ENCODE peak calls at places on chromosomes 4 and X, in eight cellular contexts. S is heart left ventricle, V is tibial nerve, O is stomach, J is vagina, X is suprapubic skin, A is HepG2, Y is thyroid gland. H is an unnamed sample.

GRCh38 chr4:159341486-159341885 is 238.6 kb downstream of the RAPGEF2 start:
- DNase-seq in J (no peak), S (no peak), Y (no peak), A (peak), O (no peak), X (no peak), V (no peak), H (no peak)

GRCh38 chr4:7573692-7574091 is 139.0 kb upstream of the PSAPL1 start:
- DNase-seq in O (no peak), A (no peak), Y (no peak), X (no peak), J (no peak), V (no peak), S (no peak), H (no peak)

GRCh38 chr4:177047851-177048174 is 255.1 kb upstream of the VEGFC start:
- DNase-seq in V (no peak), J (no peak), Y (no peak), O (no peak), A (no peak), S (no peak), X (no peak), H (no peak)

GRCh38 chr4:24910504-24910903 is 2.3 kb downstream of the CCDC149 start:
- DNase-seq in Y (no peak), S (no peak), V (no peak), A (no peak), J (no peak), O (no peak), X (no peak), H (no peak)

GRCh38 chrX:149909324-149910177 is 19.8 kb upstream of the HSFX4 start:
- DNase-seq in O (no peak), J (no peak), S (no peak), Y (no peak), V (no peak), A (no peak), X (no peak), H (no peak)

GRCh38 chr4:169114341-169114974 is 104.4 kb upstream of the CBR4 start:
- DNase-seq in Y (no peak), A (no peak), V (no peak), X (no peak), J (no peak), O (no peak), S (no peak), H (no peak)

GRCh38 chr4:22179124-22179874 is 230.7 kb upstream of the KCNIP4 start:
- DNase-seq in S (no peak), A (no peak), O (no peak), J (no peak), X (no peak), Y (no peak), V (no peak), H (no peak)

GRCh38 chr4:118340109-118340508 is 12.7 kb downstream of the PRSS12 start:
- DNase-seq in V (no peak), O (no peak), A (no peak), Y (no peak), J (no peak), X (no peak), S (no peak), H (no peak)

GRCh38 chr4:55736605-55737183 is 82.9 kb upstream of the EXOC1L start:
- DNase-seq in O (no peak), Y (no peak), J (no peak), X (no peak), A (no peak), V (no peak), S (no peak), H (no peak)

GRCh38 chr4:38177792-38178665 is 217.8 kb downstream of the PTTG2 start:
- DNase-seq in Y (peak), X (peak), V (peak), A (no peak), J (no peak), S (peak), O (peak), H (peak)

GRCh38 chr4:8763966-8764901 is 107.4 kb downstream of the HMX1 start:
- DNase-seq in O (no peak), A (no peak), V (no peak), J (no peak), Y (no peak), S (no peak), X (peak), H (no peak)

GRCh38 chr4:123505457-123506310 is 109.1 kb downstream of the SPRY1 start:
- DNase-seq in X (peak), V (no peak), S (peak), O (peak), Y (peak), A (peak), J (no peak), H (no peak)

GRCh38 chr4:23456864-23457263 is 433.0 kb downstream of the PPARGC1A start:
- DNase-seq in J (no peak), S (no peak), X (no peak), O (no peak), A (no peak), V (no peak), Y (no peak), H (no peak)

GRCh38 chr4:8198906-8199593 is at the start of gene SH3TC1:
- DNase-seq in O (peak), A (peak), S (peak), Y (peak), J (no peak), X (peak), V (peak), H (peak)

GRCh38 chr4:2929469-2929868 is 33.7 kb downstream of the NOP14 start:
- DNase-seq in J (no peak), Y (no peak), S (no peak), O (peak), A (no peak), V (no peak), X (peak), H (peak)

GRCh38 chr4:165192500-165192898 is 14.9 kb upstream of the KLHL2 start:
- DNase-seq in J (no peak), V (no peak), S (no peak), O (no peak), Y (no peak), A (no peak), X (no peak), H (no peak)

GRCh38 chrX:129771266-129771995 is 8.3 kb upstream of the SASH3 start:
- DNase-seq in X (no peak), S (no peak), O (no peak), V (no peak), Y (no peak), A (no peak), J (no peak), H (no peak)

GRCh38 chr4:48254381-48255072 is 15.1 kb downstream of the TEC start:
- DNase-seq in A (no peak), X (no peak), V (no peak), Y (peak), S (peak), J (no peak), O (peak), H (no peak)

GRCh38 chrX:49214996-49215526 is 15.1 kb upstream of the SYP start:
- DNase-seq in V (no peak), Y (no peak), O (no peak), S (no peak), X (no peak), J (no peak), A (no peak), H (no peak)

GRCh38 chr4:148344382-148344781 is 97.8 kb downstream of the NR3C2 start:
- DNase-seq in V (no peak), X (no peak), A (no peak), J (no peak), O (peak), S (peak), Y (peak), H (no peak)

GRCh38 chrX:74015379-74016019 is 288.5 kb upstream of the ZCCHC13 start:
- DNase-seq in J (no peak), Y (peak), A (peak), X (no peak), V (peak), S (peak), O (peak), H (peak)
- TF ChIP-seq CTCF in J (peak), Y (peak), A (peak), X (peak), V (peak), S (peak), O (peak), H (no peak)

GRCh38 chr4:132346016-132346415 is 803.1 kb upstream of the PCDH10 start:
- DNase-seq in Y (no peak), X (no peak), A (no peak), S (no peak), J (no peak), O (no peak), V (no peak), H (no peak)

GRCh38 chr4:132344924-132345828 is 803.9 kb upstream of the PCDH10 start:
- DNase-seq in Y (no peak), J (no peak), S (no peak), V (no peak), O (no peak), X (no peak), A (no peak), H (no peak)
- TF ChIP-seq POLR2A in Y (no peak), J (no peak), S (no peak), V (no peak), O (no peak), X (no peak), A (no peak), H (no peak)

GRCh38 chrX:101410461-101410860 is 2.4 kb downstream of the HNRNPH2 start:
- DNase-seq in A (no peak), X (no peak), V (no peak), S (no peak), Y (no peak), O (no peak), J (no peak), H (no peak)
- H3K4me3 ChIP-seq in A (peak), X (no peak), V (no peak), S (no peak), Y (no peak), O (no peak), J (no peak), H (no peak)

GRCh38 chr4:680091-680490 is 5.7 kb downstream of the MYL5 start:
- DNase-seq in J (no peak), S (no peak), O (no peak), V (no peak), X (no peak), Y (no peak), A (no peak), H (no peak)
- TF ChIP-seq CTCF in J (no peak), S (no peak), O (no peak), V (no peak), X (no peak), Y (no peak), A (no peak), H (no peak)

GRCh38 chrX:106611323-106611681 is 476 bp upstream of the RADX start:
- DNase-seq in S (no peak), J (no peak), Y (no peak), V (no peak), A (no peak), O (no peak), X (no peak), H (no peak)

GRCh38 chrX:106612403-106612789 is 618 bp downstream of the RADX start:
- DNase-seq in V (no peak), J (no peak), Y (peak), S (no peak), O (no peak), X (no peak), A (peak), H (no peak)

GRCh38 chrX:106615041-106615440 is 3.3 kb downstream of the RADX start:
- DNase-seq in A (no peak), O (no peak), X (no peak), J (no peak), V (no peak), Y (no peak), S (no peak), H (no peak)

GRCh38 chrX:106613277-106613676 is 1.5 kb downstream of the RADX start:
- DNase-seq in Y (no peak), S (no peak), X (no peak), A (no peak), V (no peak), J (no peak), O (no peak), H (no peak)

GRCh38 chrX:106611682-106612402 is at the start of gene RADX:
- DNase-seq in A (peak), O (peak), Y (peak), J (no peak), X (peak), V (peak), S (peak), H (peak)
- TF ChIP-seq POLR2A in A (no peak), O (no peak), Y (no peak), J (peak), X (peak), V (peak), S (no peak), H (no peak)

GRCh38 chr4:139606600-139607301 is 50.7 kb upstream of the SETD7 start:
- DNase-seq in J (no peak), S (no peak), X (no peak), Y (no peak), A (no peak), O (no peak), V (no peak), H (no peak)
- H3K4me3 ChIP-seq in J (peak), S (peak), X (peak), Y (no peak), A (no peak), O (no peak), V (peak), H (no peak)

DNA sequence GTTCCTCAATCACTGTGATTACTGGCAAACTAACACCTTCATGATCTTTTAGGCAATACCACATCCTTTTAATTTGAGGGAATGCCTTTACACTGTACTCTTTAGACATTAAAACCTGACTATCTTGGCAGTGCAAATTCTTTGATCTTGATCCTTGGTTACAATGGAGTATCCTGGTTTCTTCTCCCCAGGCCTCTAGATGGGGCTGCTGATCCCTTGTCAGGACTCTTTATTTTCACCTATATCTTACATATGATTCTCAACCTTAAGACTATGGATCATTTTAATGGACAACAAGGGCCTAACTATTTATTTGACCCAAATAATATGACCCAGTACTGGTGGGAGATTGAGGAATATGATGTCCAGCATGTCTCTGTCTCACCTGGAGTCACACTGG is 1005.5 kb upstream of the INTU start:
- DNase-seq in A (no peak), Y (no peak), J (no peak), X (no peak), S (no peak), O (no peak), V (no peak), H (no peak)
- TF ChIP-seq CTCF in A (no peak), Y (no peak), J (no peak), X (no peak), S (peak), O (no peak), V (no peak), H (no peak)

DNA sequence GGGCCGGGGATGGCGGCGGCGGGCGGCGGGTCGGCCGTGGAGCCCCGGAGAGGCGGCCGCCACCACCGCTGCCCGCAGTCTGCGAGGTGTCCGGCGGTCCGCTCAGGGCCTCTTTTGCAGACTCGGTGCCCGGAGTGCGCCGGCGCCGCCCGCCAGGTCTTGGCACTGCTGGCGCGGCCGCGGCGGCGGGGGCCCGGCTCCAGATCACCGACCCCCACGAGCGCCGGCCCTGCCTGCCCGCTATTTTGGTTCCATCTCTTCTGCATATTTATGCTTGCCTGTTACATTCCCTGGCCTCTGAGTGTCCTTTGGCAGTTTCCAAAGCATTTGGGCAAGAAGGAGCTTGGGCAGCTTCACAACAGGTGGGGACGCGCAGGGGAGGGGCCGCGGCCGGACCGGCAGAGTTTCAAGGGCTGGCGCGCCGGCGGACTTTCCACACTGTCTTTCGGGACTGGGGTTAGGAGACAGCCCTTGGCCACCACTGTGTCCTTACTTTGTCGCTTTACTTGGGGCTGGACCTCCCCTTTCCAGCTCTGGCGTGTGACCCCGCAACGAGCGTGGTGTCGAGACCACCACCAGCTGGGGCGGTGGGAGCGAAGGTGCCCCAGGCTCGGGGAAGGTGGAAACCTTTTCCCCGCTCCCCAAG is 668 bp upstream of the TAPT1 start:
- DNase-seq in O (peak), S (peak), V (peak), J (no peak), A (peak), Y (peak), X (peak), H (peak)
- TF ChIP-seq POLR2A in O (no peak), S (peak), V (no peak), J (no peak), A (peak), Y (no peak), X (no peak), H (no peak)

DNA sequence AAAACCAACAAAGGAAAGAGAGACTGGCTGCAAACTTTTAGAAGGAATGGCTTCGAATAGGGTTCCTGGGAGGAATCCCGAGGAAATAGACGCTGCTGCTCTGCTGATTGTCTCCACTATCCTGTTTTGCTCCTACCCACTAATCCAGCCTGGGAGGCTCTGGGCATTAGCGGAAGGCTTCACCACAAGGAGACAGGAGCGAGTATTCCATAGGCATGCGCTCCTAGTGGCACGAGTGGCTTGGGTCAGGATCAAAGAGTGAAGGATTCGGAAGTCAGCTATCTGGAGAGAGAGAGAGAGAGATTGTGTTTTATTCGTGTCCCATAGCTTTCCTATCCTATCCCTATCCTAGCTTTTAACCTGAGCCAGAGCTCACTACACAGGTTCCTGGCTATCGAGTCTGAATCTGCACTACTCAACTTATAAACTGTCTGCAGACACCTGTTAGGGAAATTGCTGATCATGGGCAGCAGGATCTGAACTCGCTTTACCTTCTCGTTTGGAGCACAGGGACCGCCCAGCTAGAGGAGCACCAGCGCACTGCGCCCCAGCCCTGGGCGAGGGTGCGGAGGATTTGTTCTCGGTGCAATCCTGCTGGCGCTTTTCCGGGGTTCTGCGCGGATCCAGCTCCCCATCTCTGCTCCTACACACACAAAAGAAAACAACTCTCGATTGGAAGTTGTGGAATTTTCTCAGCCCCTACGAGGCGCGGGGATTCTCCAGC is 740 bp upstream of the NPY2R start:
- DNase-seq in O (no peak), X (no peak), A (no peak), Y (no peak), S (no peak), V (no peak), J (no peak), H (no peak)
- H3K4me3 ChIP-seq in O (peak), X (peak), A (no peak), Y (no peak), S (peak), V (peak), J (no peak), H (no peak)

GRCh38 chrX:10769165-10769564 is 148.8 kb upstream of the MID1 start:
- DNase-seq in S (no peak), X (no peak), O (no peak), V (no peak), Y (no peak), A (no peak), J (no peak), H (no peak)
- TF ChIP-seq CTCF in S (peak), X (peak), O (no peak), V (peak), Y (no peak), A (no peak), J (no peak), H (no peak)

H was measured in lower leg skin.